ENCODE peak calls at places on chromosomes 7 and 10, in seven cellular contexts. C, X, Q, W, V, F and A are unnamed samples.

GRCh38 chr10:6208781-6209235 is 6.1 kb downstream of the PFKFB3 start:
- DNase-seq in C (no peak), X (no peak), Q (no peak), W (no peak), V (no peak), F (no peak), A (no peak)

GRCh38 chr10:81297292-81297691 is 577.7 kb upstream of the NRG3 start:
- DNase-seq in C (no peak), X (no peak), Q (no peak), W (no peak), V (no peak), F (no peak), A (no peak)

GRCh38 chr7:102933763-102934162 is 21.0 kb downstream of the LRRC17 start:
- DNase-seq in C (no peak), X (peak; percentile 28), Q (peak; percentile 54), W (no peak), V (peak; percentile 86), F (peak; percentile 89), A (no peak)

GRCh38 chr10:94219829-94220228 is 142.9 kb downstream of the NOC3L start:
- DNase-seq in C (peak; percentile 27), X (no peak), Q (no peak), W (no peak), V (no peak), F (no peak), A (no peak)

GRCh38 chr7:132258231-132258630 is 318.0 kb downstream of the PLXNA4 start:
- DNase-seq in C (no peak), X (no peak), Q (no peak), W (no peak), V (no peak), F (no peak), A (no peak)

GRCh38 chr7:47326808-47327207 is 255.1 kb downstream of the TNS3 start:
- DNase-seq in C (no peak), X (no peak), Q (no peak), W (no peak), V (peak; percentile 67), F (no peak), A (no peak)

GRCh38 chr7:135994466-135995205 is 17.5 kb upstream of the MTPN start:
- DNase-seq in C (no peak), X (no peak), Q (no peak), W (no peak), V (no peak), F (no peak), A (no peak)

GRCh38 chr10:6347391-6347951 is 144.7 kb downstream of the PFKFB3 start:
- DNase-seq in C (no peak), X (no peak), Q (no peak), W (no peak), V (no peak), F (no peak), A (no peak)

GRCh38 chr10:81104494-81104893 is 566.8 kb downstream of the SH2D4B start:
- DNase-seq in C (no peak), X (no peak), Q (no peak), W (no peak), V (no peak), F (no peak), A (no peak)

GRCh38 chr7:115276791-115277190 is 354.9 kb downstream of the MDFIC start:
- DNase-seq in C (no peak), X (no peak), Q (no peak), W (no peak), V (no peak), F (no peak), A (no peak)

GRCh38 chr7:117673367-117673766 is 193.5 kb downstream of the CFTR start:
- DNase-seq in C (no peak), X (peak; percentile 49), Q (peak; percentile 18), W (no peak), V (no peak), F (no peak), A (no peak)
- TF ChIP-seq POLR2A in C (no peak), X (no peak), Q (no peak), W (no peak), V (no peak), F (no peak), A (no peak)

GRCh38 chr10:69097729-69098128 is 9.8 kb downstream of the SRGN start:
- DNase-seq in C (no peak), X (no peak), Q (no peak), W (no peak), V (no peak), F (peak; percentile 29), A (no peak)

GRCh38 chr10:69101451-69102095 is 13.7 kb downstream of the SRGN start:
- DNase-seq in C (no peak), X (no peak), Q (no peak), W (no peak), V (no peak), F (peak; percentile 24), A (no peak)

GRCh38 chr10:69103784-69104183 is 15.9 kb downstream of the SRGN start:
- DNase-seq in C (no peak), X (no peak), Q (no peak), W (no peak), V (no peak), F (peak; percentile 67), A (no peak)

GRCh38 chr10:69102429-69102828 is 14.5 kb downstream of the SRGN start:
- DNase-seq in C (no peak), X (no peak), Q (no peak), W (no peak), V (no peak), F (peak; percentile 29), A (no peak)

GRCh38 chr10:69100136-69100872 is 12.4 kb downstream of the SRGN start:
- DNase-seq in C (no peak), X (no peak), Q (no peak), W (no peak), V (no peak), F (peak; percentile 45), A (no peak)
- TF ChIP-seq POLR2A in C (no peak), X (no peak), Q (no peak), W (no peak), V (no peak), F (no peak), A (no peak)

GRCh38 chr7:130950054-130950453 is 216.0 kb upstream of the KLF14 start:
- DNase-seq in C (no peak), X (no peak), Q (no peak), W (no peak), V (no peak), F (no peak), A (no peak)

GRCh38 chr7:130946110-130946509 is 212.1 kb upstream of the KLF14 start:
- DNase-seq in C (no peak), X (no peak), Q (no peak), W (no peak), V (no peak), F (no peak), A (no peak)

GRCh38 chr7:130948913-130949312 is 214.9 kb upstream of the KLF14 start:
- DNase-seq in C (no peak), X (no peak), Q (no peak), W (no peak), V (no peak), F (no peak), A (no peak)

GRCh38 chr7:130949550-130949949 is 215.5 kb upstream of the KLF14 start:
- DNase-seq in C (no peak), X (no peak), Q (no peak), W (no peak), V (no peak), F (no peak), A (no peak)

DNA sequence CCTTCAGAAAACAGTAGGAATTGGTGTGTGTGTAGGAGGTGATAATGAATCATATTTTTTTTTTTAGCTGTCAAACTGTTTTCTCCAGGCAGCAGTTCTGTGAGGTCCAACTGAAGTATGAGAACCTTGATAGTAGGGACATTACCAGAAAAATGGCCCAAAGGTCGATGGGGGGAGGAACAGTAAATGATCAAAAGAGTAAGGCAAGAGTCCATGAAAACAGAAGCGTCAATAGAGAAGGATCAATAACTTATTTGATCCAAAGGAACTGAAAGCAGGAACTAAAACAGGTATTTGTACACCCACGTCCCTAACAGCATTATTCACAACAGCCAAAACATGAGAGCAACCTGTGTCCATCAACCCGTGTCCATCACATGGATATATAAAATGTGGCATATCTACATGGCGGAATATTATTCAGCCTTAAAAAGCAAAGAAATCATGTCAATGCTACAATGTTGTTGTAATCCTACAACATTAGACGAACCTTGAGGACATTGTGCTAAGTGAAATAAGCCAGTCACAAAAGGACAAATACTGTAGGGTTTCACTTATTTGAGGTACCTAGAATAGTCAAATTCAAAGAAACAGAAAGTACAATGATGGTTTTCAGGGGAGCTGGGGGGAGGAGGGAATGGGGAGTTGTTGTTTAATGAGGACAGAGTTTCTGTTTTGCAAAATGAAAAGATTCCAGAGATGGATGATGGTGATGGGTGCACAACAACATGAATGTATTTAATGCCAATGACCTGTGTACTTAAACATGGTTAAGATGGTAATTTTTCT is 214.0 kb upstream of the KLF14 start:
- DNase-seq in C (no peak), X (no peak), Q (no peak), W (no peak), V (no peak), F (no peak), A (no peak)
- TF ChIP-seq POLR2A in C (no peak), X (no peak), Q (no peak), W (no peak), V (no peak), F (no peak), A (no peak)

GRCh38 chr7:156592124-156592884 is 48.3 kb upstream of the RNF32 start:
- DNase-seq in C (no peak), X (no peak), Q (no peak), W (no peak), V (no peak), F (no peak), A (no peak)
- TF ChIP-seq POLR2A in C (no peak), X (no peak), Q (no peak), W (no peak), V (no peak), F (no peak), A (no peak)

GRCh38 chr7:147525295-147525694 is 1065.3 kb upstream of the C7orf33 start:
- DNase-seq in C (no peak), X (no peak), Q (no peak), W (no peak), V (no peak), F (no peak), A (no peak)
- TF ChIP-seq POLR2A in C (no peak), X (no peak), Q (no peak), W (no peak), V (no peak), F (no peak), A (no peak)

DNA sequence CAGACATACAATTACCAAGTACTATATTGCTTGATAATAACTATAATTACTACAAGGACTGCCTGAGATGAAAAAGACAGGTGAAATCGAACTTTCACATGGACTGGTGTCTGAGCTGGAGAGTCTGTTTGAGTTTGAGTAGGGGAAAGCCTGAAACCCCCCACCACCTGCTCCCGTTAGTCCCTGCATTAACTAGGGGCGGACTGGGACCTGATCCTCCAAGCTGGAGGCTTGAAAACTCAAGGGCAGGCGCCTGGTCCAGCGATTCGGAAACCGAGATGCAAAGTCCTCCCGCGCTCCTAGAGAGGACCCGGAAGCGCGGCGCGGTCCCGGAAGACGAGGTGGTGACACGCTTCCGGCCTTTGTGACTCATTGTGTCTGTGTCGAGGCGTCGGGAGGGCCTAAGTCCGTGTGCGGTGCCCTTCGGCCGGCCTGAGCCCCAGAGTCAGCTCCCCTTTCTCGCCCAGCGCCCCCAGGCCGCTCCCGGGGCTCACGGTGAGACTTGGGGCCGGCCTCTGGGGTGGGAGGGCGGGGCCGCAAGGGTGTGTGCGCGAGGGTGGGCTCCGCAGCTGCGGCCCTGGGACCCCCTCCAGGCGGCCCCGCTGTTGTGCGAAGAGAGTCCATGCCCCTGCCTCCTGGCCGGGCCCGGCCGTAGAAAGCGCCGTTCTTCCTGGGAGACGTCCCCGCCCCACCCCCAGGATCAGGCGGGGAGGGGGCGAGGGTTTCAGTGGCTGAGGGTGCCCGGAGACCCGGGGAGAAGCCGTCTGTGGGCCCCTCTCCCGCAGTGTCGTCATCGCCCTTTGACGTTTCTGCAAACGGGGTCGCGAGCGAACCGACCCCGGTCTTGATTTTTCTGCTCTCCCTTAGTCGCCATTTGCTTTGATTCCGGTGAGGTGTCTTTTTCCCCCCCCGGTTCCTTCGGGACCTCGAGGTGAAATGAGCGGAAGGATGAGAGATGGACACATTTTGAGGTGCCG is at the start of gene ZKSCAN1:
- DNase-seq in C (peak; percentile 93), X (peak; percentile 91), Q (peak; percentile 82), W (peak; percentile 88), V (peak; percentile 85), F (peak; percentile 94), A (peak; percentile 57)
- TF ChIP-seq POLR2A in C (peak; percentile 90), X (peak; percentile 49), Q (peak; percentile 61), W (no peak), V (peak; percentile 84), F (peak; percentile 73), A (peak; percentile 91)